ENCODE peak calls at places on chromosomes 7 and 10, in five cellular contexts. F is RWPE1, I is endodermal cell, N is H9, Q is cardiac fibroblast. E is an unnamed sample.

GRCh38 chr10:110224992-110225391 is 17.6 kb downstream of the MXI1 start:
- DNase-seq in I (no peak), F (no peak), N (no peak), Q (no peak), E (no peak)

GRCh38 chr7:45681596-45682357 is 107.6 kb downstream of the ADCY1 start:
- DNase-seq in N (peak; percentile 20), F (no peak), I (peak; percentile 35), Q (no peak), E (peak; percentile 45)

GRCh38 chr7:129797224-129797789 is 155.5 kb downstream of the UBE2H start:
- DNase-seq in Q (no peak), N (peak; percentile 53), I (peak; percentile 64), F (no peak), E (no peak)

GRCh38 chr10:99912057-99912456 is 97.7 kb downstream of the DNMBP start:
- DNase-seq in I (no peak), N (no peak), Q (peak; percentile 39), F (no peak), E (no peak)

GRCh38 chr10:128092454-128092853 is 33.8 kb downstream of the MKI67 start:
- DNase-seq in N (no peak), Q (peak; percentile 21), F (no peak), I (peak; percentile 47), E (no peak)

GRCh38 chr7:50404392-50404791 is 45.8 kb downstream of the FIGNL1 start:
- DNase-seq in Q (no peak), N (no peak), F (no peak), I (peak; percentile 58), E (no peak)

GRCh38 chr7:134364619-134365037 is 47.9 kb upstream of the SLC35B4 start:
- DNase-seq in N (no peak), I (no peak), Q (peak; percentile 85), F (peak; percentile 61), E (no peak)

GRCh38 chr10:33843379-33843778 is 508.9 kb upstream of the NRP1 start:
- DNase-seq in F (no peak), I (no peak), Q (no peak), N (no peak), E (no peak)

DNA sequence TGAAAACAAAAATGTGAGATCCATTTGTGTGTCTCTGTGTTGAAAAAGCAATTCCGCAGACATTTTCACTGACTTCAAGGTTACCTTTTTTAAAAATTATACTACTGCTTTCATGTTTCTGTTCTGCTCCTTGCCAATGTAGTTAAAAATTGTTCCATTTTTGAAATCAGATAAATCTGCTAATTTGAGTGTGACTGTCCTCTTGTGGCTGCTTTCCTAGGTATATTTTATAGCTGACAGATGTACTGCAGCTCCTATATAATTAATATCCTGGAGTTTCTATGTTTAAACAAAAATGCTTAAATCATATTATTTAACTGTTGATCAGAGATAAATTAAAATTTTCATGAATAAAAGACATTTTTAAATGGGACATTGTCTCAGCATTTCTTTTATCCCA is 177.6 kb upstream of the LRRTM3 start:
- DNase-seq in F (no peak), I (no peak), N (no peak), Q (peak; percentile 15), E (no peak)
- TF ChIP-seq CTCF in F (no peak), I (no peak), N (no peak), Q (peak; percentile 21), E (no peak)

GRCh38 chr7:33530664-33531063 is 374.7 kb upstream of the BMPER start:
- DNase-seq in I (no peak), N (no peak), Q (no peak), F (no peak), E (no peak)
- TF ChIP-seq CTCF in I (peak; percentile 37), N (peak; percentile 52), Q (no peak), F (no peak), E (no peak)

GRCh38 chr7:108613147-108613948 is 43.7 kb downstream of the DNAJB9 start:
- DNase-seq in N (no peak), F (peak; percentile 26), I (no peak), Q (peak; percentile 65), E (no peak)
- TF ChIP-seq CTCF in N (peak; percentile 85), F (peak; percentile 86), I (peak; percentile 88), Q (peak; percentile 53), E (peak; percentile 93)

GRCh38 chr10:88693392-88694020 is 12.5 kb upstream of the LIPK start:
- DNase-seq in N (no peak), I (no peak), F (no peak), Q (peak; percentile 40), E (no peak)
- TF ChIP-seq CTCF in N (peak; percentile 43), I (peak; percentile 59), F (peak; percentile 31), Q (peak; percentile 33), E (peak; percentile 52)

DNA sequence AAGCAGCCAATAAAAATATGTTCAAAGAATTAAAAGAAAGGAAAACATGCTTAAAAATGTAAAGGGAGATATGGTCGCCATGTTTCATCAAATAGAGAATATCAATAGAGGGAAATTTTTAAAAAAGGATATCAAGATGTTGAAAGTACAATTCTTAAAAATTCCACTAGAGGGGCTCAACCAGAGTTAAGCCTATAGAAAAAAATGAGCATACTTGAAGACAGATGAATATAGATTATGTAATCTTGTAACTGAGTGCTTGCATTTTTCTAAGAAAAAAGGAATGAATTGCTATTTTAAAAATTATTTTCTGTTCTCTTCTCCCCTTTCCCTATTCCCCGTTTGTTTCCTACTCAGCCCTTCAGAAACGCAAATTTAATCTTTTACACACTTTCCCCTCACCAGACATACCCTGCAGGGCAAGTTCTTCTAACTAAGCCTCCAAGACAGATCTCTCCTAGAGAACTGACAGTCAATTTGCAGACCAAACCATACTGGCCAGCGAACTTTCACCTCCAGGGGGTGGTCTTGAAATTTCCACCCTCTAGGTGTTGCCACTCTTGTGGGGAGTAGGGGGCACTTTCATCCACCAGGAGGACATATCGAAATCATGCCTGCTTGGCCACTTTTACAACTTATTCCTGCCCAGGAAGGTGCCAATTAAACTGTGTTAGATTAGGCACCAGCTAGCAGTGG is 67.7 kb downstream of the NSUN6 start:
- DNase-seq in F (no peak), Q (peak; percentile 38), N (no peak), I (peak; percentile 54), E (no peak)
- TF ChIP-seq CTCF in F (peak; percentile 16), Q (peak; percentile 27), N (peak; percentile 36), I (peak; percentile 55), E (peak; percentile 60)

GRCh38 chr10:122986340-122986739 is 6.1 kb downstream of the PSTK start:
- DNase-seq in F (no peak), N (no peak), Q (no peak), I (no peak), E (no peak)

GRCh38 chr10:122983898-122984297 is 3.7 kb downstream of the PSTK start:
- DNase-seq in F (no peak), I (no peak), Q (no peak), N (no peak), E (no peak)

GRCh38 chr10:122980209-122981065 is at the start of gene PSTK:
- DNase-seq in N (peak; percentile 94), F (peak; percentile 96), Q (peak; percentile 95), I (peak; percentile 94), E (peak; percentile 93)

GRCh38 chr10:122984708-122985107 is 4.5 kb downstream of the PSTK start:
- DNase-seq in I (no peak), F (no peak), Q (no peak), N (no peak), E (no peak)

DNA sequence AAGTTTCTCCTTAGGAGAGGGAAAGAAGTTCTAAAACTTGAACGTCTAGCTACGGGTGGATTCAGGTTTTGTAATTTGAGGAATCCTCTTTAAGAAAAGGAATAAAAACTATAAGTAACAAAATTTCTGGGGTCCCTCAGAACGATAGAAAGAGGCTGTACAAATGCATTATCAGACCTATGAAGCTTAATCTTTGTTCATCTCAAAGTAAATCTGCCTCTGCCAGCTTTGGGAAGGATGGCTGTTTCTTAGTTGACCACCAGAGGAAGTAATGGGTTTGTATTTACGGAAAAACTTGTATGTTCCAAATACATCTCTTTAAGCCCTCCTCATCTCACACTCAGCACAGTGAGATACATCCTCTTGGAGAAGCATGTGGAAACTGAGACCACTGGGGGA is 864 bp downstream of the PSTK start:
- DNase-seq in Q (peak; percentile 69), F (peak; percentile 43), I (no peak), N (no peak), E (no peak)
- TF ChIP-seq CTCF in Q (peak; percentile 71), F (peak; percentile 45), I (peak; percentile 75), N (peak; percentile 65), E (peak; percentile 68)

DNA sequence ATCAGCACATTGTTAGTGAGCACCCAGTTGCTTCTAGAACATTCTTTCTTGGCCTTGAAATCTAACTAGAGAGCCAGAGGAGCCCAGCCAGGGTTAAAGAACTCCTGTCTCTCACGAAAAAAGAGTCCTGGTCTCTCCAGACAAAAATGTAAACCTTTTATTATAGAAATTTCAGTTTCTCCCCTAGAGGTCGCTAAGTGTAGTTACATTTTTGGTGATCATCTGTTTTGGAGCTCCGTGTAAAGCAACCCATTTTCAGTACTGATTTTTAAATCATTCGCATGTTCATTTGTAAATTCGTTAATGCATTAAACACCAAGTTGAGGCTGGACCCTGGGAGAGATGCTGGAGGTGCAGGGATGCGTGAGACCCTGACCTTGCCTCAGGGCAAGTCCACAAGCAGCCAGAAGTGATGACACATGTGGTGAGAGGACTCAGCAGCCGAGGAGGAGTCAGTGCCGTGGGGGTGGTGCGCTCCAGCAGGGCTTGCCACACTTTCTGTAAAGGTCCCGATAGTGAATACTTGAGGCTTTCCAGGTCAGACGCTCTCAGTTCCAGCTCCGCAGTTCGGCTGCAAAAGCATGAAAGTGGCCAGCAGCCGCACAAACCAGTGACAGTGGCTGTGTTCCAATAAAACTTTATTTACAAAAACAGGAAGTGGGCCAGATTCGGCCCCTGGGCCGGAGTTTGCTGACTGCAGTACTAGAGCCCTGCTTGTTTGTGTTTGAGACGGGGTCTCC is 578.6 kb upstream of the FOXK1 start:
- DNase-seq in Q (peak; percentile 48), N (peak; percentile 52), I (peak; percentile 62), F (peak; percentile 72), E (no peak)
- TF ChIP-seq CTCF in Q (no peak), N (peak; percentile 63), I (peak; percentile 60), F (peak; percentile 41), E (peak; percentile 69)

GRCh38 chr10:43091846-43092245 is 15.0 kb downstream of the RET start:
- DNase-seq in Q (peak; percentile 22), F (no peak), N (no peak), I (no peak), E (no peak)

GRCh38 chr10:43090188-43090587 is 13.3 kb downstream of the RET start:
- DNase-seq in I (no peak), Q (no peak), N (no peak), F (no peak), E (no peak)

GRCh38 chr10:43094091-43094484 is 17.2 kb downstream of the RET start:
- DNase-seq in I (no peak), Q (no peak), F (no peak), N (no peak), E (no peak)

GRCh38 chr10:43090664-43091063 is 13.8 kb downstream of the RET start:
- DNase-seq in F (no peak), Q (no peak), I (no peak), N (no peak), E (no peak)

DNA sequence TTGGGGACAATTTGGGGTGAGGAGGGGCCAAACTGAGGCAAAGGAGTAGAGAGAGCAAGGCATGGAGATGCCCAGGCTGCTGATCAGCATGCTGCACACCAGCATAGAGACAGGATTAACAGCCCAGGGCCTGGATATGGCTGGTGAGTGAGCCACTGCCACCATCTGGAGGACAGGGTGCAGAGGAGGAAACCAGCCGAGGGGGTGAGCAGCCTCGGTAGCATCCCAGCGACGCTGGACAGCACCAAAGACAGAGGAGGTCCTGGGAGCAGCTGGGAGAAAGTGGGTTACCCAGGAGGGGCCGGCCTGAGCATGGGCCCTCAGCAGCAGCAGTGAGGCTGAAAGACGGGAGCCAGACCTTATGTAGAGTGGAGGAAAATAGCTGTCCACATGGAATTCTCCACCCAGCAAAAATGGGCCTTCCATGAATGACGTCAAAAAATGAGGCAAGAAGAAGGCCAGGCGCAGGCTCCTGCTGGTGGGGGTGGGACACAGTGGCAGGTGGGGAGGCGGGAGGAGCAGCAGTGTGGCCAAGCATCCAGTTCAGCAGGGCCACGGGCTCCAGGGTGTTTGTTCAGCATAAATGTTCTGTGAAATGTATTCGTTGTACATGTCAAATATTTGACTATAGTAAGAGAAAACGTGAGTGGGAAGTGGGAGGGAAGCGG is 16.7 kb downstream of the RET start:
- DNase-seq in F (no peak), I (peak; percentile 83), Q (no peak), N (peak; percentile 56), E (no peak)
- TF ChIP-seq CTCF in F (no peak), I (peak; percentile 62), Q (no peak), N (peak; percentile 41), E (peak; percentile 27)